ENCODE peak calls at places on chromosomes 12 and 14, in nine cellular contexts. One of them, this sample, is unnamed.

GRCh38 chr14:104135121-104135903 is 3.1 kb upstream of the KIF26A start:
- DNase-seq in GM13976: no peak
- DNase-seq in Calu3: peak
- DNase-seq in Caco-2: peak
- DNase-seq in AG09309: no peak
- DNase-seq in tibial artery: peak
- DNase-seq in lung: no peak
- DNase-seq in omental fat pad: no peak
- DNase-seq in A549: peak
- DNase-seq in this sample: peak

GRCh38 chr12:108614639-108615038 is 16.8 kb upstream of the TMEM119 start:
- DNase-seq in GM13976: no peak
- DNase-seq in Calu3: no peak
- DNase-seq in Caco-2: no peak
- DNase-seq in AG09309: no peak
- DNase-seq in tibial artery: no peak
- DNase-seq in lung: no peak
- DNase-seq in omental fat pad: no peak
- DNase-seq in A549: no peak
- DNase-seq in this sample: no peak

GRCh38 chr14:55814873-55815272 is 234.9 kb downstream of the KTN1 start:
- DNase-seq in GM13976: no peak
- DNase-seq in Calu3: no peak
- DNase-seq in Caco-2: no peak
- DNase-seq in AG09309: no peak
- DNase-seq in tibial artery: no peak
- DNase-seq in lung: no peak
- DNase-seq in omental fat pad: no peak
- DNase-seq in A549: no peak
- DNase-seq in this sample: no peak

GRCh38 chr14:38074754-38075153 is 132.9 kb upstream of the SSTR1 start:
- DNase-seq in GM13976: no peak
- DNase-seq in Calu3: no peak
- DNase-seq in Caco-2: no peak
- DNase-seq in AG09309: no peak
- DNase-seq in tibial artery: no peak
- DNase-seq in lung: no peak
- DNase-seq in omental fat pad: no peak
- DNase-seq in A549: no peak
- DNase-seq in this sample: no peak

GRCh38 chr14:77738559-77739250 is 22.3 kb downstream of the SNW1 start:
- DNase-seq in GM13976: peak
- DNase-seq in Calu3: no peak
- DNase-seq in Caco-2: no peak
- DNase-seq in AG09309: no peak
- DNase-seq in tibial artery: no peak
- DNase-seq in lung: no peak
- DNase-seq in omental fat pad: no peak
- DNase-seq in A549: no peak
- DNase-seq in this sample: peak

GRCh38 chr14:67583711-67584644 is 16.1 kb downstream of the PIGH start:
- DNase-seq in GM13976: peak
- DNase-seq in Calu3: peak
- DNase-seq in Caco-2: peak
- DNase-seq in AG09309: no peak
- DNase-seq in tibial artery: no peak
- DNase-seq in lung: no peak
- DNase-seq in omental fat pad: no peak
- DNase-seq in A549: peak
- DNase-seq in this sample: peak

GRCh38 chr12:87870061-87870460 is 159.1 kb downstream of the C12orf50 start:
- DNase-seq in GM13976: no peak
- DNase-seq in Calu3: no peak
- DNase-seq in Caco-2: no peak
- DNase-seq in AG09309: no peak
- DNase-seq in tibial artery: no peak
- DNase-seq in lung: no peak
- DNase-seq in omental fat pad: no peak
- DNase-seq in A549: no peak
- DNase-seq in this sample: no peak

GRCh38 chr14:84806627-84807026 is 723.3 kb upstream of the FLRT2 start:
- DNase-seq in GM13976: no peak
- DNase-seq in Calu3: no peak
- DNase-seq in Caco-2: no peak
- DNase-seq in AG09309: no peak
- DNase-seq in tibial artery: no peak
- DNase-seq in lung: no peak
- DNase-seq in omental fat pad: no peak
- DNase-seq in A549: no peak
- DNase-seq in this sample: no peak

GRCh38 chr12:101935769-101936741 is 58.7 kb downstream of the DRAM1 start:
- DNase-seq in GM13976: peak
- DNase-seq in Calu3: no peak
- DNase-seq in Caco-2: no peak
- DNase-seq in AG09309: peak
- DNase-seq in tibial artery: peak
- DNase-seq in lung: no peak
- DNase-seq in omental fat pad: no peak
- DNase-seq in A549: no peak
- DNase-seq in this sample: peak

GRCh38 chr12:104519190-104519857 is 62.6 kb downstream of the CHST11 start:
- DNase-seq in GM13976: no peak
- DNase-seq in Calu3: no peak
- DNase-seq in Caco-2: no peak
- DNase-seq in AG09309: no peak
- DNase-seq in tibial artery: no peak
- DNase-seq in lung: no peak
- DNase-seq in omental fat pad: no peak
- DNase-seq in A549: no peak
- DNase-seq in this sample: no peak

GRCh38 chr12:66624806-66625205 is 54.1 kb downstream of the GRIP1 start:
- DNase-seq in GM13976: peak
- DNase-seq in Calu3: no peak
- DNase-seq in Caco-2: no peak
- DNase-seq in AG09309: no peak
- DNase-seq in tibial artery: no peak
- DNase-seq in lung: no peak
- DNase-seq in omental fat pad: no peak
- DNase-seq in A549: no peak
- DNase-seq in this sample: peak

GRCh38 chr14:21041676-21042433 is at the start of gene RNASE7:
- DNase-seq in GM13976: no peak
- DNase-seq in Calu3: no peak
- DNase-seq in Caco-2: no peak
- DNase-seq in AG09309: no peak
- DNase-seq in tibial artery: no peak
- DNase-seq in lung: no peak
- DNase-seq in omental fat pad: no peak
- DNase-seq in A549: no peak
- DNase-seq in this sample: no peak

GRCh38 chr14:104461676-104462443 is 117.7 kb upstream of the C14orf180 start:
- DNase-seq in GM13976: no peak
- DNase-seq in Calu3: no peak
- DNase-seq in Caco-2: no peak
- DNase-seq in AG09309: no peak
- DNase-seq in tibial artery: peak
- DNase-seq in lung: peak
- DNase-seq in omental fat pad: no peak
- DNase-seq in A549: no peak
- DNase-seq in this sample: no peak

GRCh38 chr12:124804011-124804621 is 59.5 kb downstream of the SCARB1 start:
- DNase-seq in GM13976: no peak
- DNase-seq in Calu3: no peak
- DNase-seq in Caco-2: peak
- DNase-seq in AG09309: no peak
- DNase-seq in tibial artery: no peak
- DNase-seq in lung: peak
- DNase-seq in omental fat pad: no peak
- DNase-seq in A549: peak
- DNase-seq in this sample: no peak

GRCh38 chr12:43882578-43883178 is 46.8 kb downstream of the TMEM117 start:
- DNase-seq in GM13976: peak
- DNase-seq in Calu3: peak
- DNase-seq in Caco-2: no peak
- DNase-seq in AG09309: peak
- DNase-seq in tibial artery: no peak
- DNase-seq in lung: no peak
- DNase-seq in omental fat pad: no peak
- DNase-seq in A549: peak
- DNase-seq in this sample: peak

GRCh38 chr12:76768566-76768965 is 4.7 kb downstream of the ZDHHC17 start:
- DNase-seq in GM13976: no peak
- DNase-seq in Calu3: no peak
- DNase-seq in Caco-2: no peak
- DNase-seq in AG09309: no peak
- DNase-seq in tibial artery: no peak
- DNase-seq in lung: no peak
- DNase-seq in omental fat pad: no peak
- DNase-seq in A549: no peak
- DNase-seq in this sample: no peak

GRCh38 chr12:989751-990278 is 1.2 kb upstream of the ERC1 start:
- DNase-seq in GM13976: no peak
- DNase-seq in Calu3: no peak
- DNase-seq in Caco-2: peak
- DNase-seq in AG09309: peak
- DNase-seq in tibial artery: no peak
- DNase-seq in lung: no peak
- DNase-seq in omental fat pad: peak
- DNase-seq in A549: peak
- DNase-seq in this sample: no peak
- TF ChIP-seq CTCF in GM13976: no peak
- TF ChIP-seq CTCF in Calu3: no peak
- TF ChIP-seq CTCF in Caco-2: no peak
- TF ChIP-seq CTCF in AG09309: no peak
- TF ChIP-seq CTCF in tibial artery: peak
- TF ChIP-seq CTCF in lung: no peak
- TF ChIP-seq CTCF in omental fat pad: no peak
- TF ChIP-seq CTCF in A549: no peak
- TF ChIP-seq CTCF in this sample: no peak

GRCh38 chr14:58641509-58641908 is 3.7 kb downstream of the DACT1 start:
- DNase-seq in GM13976: no peak
- DNase-seq in Calu3: no peak
- DNase-seq in Caco-2: no peak
- DNase-seq in AG09309: no peak
- DNase-seq in tibial artery: no peak
- DNase-seq in lung: no peak
- DNase-seq in omental fat pad: no peak
- DNase-seq in A549: no peak
- DNase-seq in this sample: no peak
- TF ChIP-seq CTCF in GM13976: no peak
- TF ChIP-seq CTCF in Calu3: no peak
- TF ChIP-seq CTCF in Caco-2: no peak
- TF ChIP-seq CTCF in AG09309: peak
- TF ChIP-seq CTCF in tibial artery: no peak
- TF ChIP-seq CTCF in lung: no peak
- TF ChIP-seq CTCF in omental fat pad: no peak
- TF ChIP-seq CTCF in A549: no peak
- TF ChIP-seq CTCF in this sample: peak

DNA sequence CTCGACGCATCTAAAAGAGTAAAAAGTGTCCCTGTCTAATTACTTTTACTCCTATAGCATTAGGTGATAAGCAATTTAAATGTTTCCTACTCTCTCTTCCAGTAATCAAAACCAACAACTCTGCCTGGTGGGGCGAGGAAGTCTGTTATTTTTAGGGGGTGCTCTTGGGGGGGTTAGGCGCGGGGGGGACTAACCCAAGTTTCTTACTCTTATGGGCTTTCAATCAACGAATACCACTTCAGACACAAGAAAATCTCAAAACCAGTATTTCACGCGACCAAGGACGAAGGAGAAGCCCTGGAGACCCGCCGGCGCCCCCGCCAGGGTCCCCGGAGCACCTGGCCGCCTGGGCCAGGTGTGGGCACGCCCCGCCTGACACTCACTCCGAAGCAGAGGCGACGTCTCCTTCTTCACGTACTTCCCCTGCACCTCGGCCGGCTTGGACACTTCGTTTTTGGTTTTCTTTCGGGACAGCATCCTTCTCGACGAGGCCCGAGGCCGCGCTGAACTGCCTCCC is 557 bp downstream of the SAV1 start:
- DNase-seq in GM13976: peak
- DNase-seq in Calu3: peak
- DNase-seq in Caco-2: peak
- DNase-seq in AG09309: no peak
- DNase-seq in tibial artery: peak
- DNase-seq in lung: peak
- DNase-seq in omental fat pad: no peak
- DNase-seq in A549: no peak
- DNase-seq in this sample: peak
- TF ChIP-seq CTCF in GM13976: no peak
- TF ChIP-seq CTCF in Calu3: no peak
- TF ChIP-seq CTCF in Caco-2: no peak
- TF ChIP-seq CTCF in AG09309: no peak
- TF ChIP-seq CTCF in tibial artery: no peak
- TF ChIP-seq CTCF in lung: no peak
- TF ChIP-seq CTCF in omental fat pad: no peak
- TF ChIP-seq CTCF in A549: no peak
- TF ChIP-seq CTCF in this sample: no peak

GRCh38 chr12:121915841-121916321 is 2.5 kb upstream of the CFAP251 start:
- DNase-seq in GM13976: no peak
- DNase-seq in Calu3: no peak
- DNase-seq in Caco-2: no peak
- DNase-seq in AG09309: no peak
- DNase-seq in tibial artery: no peak
- DNase-seq in lung: no peak
- DNase-seq in omental fat pad: no peak
- DNase-seq in A549: no peak
- DNase-seq in this sample: no peak

GRCh38 chr12:121917950-121918678 is at the start of gene CFAP251:
- DNase-seq in GM13976: peak
- DNase-seq in Calu3: peak
- DNase-seq in Caco-2: peak
- DNase-seq in AG09309: no peak
- DNase-seq in tibial artery: peak
- DNase-seq in lung: peak
- DNase-seq in omental fat pad: peak
- DNase-seq in A549: no peak
- DNase-seq in this sample: peak

GRCh38 chr12:121921106-121921505 is 2.7 kb downstream of the CFAP251 start:
- DNase-seq in GM13976: no peak
- DNase-seq in Calu3: no peak
- DNase-seq in Caco-2: no peak
- DNase-seq in AG09309: no peak
- DNase-seq in tibial artery: no peak
- DNase-seq in lung: no peak
- DNase-seq in omental fat pad: no peak
- DNase-seq in A549: no peak
- DNase-seq in this sample: no peak

GRCh38 chr12:121916719-121917118 is 1.7 kb upstream of the CFAP251 start:
- DNase-seq in GM13976: no peak
- DNase-seq in Calu3: peak
- DNase-seq in Caco-2: no peak
- DNase-seq in AG09309: no peak
- DNase-seq in tibial artery: no peak
- DNase-seq in lung: no peak
- DNase-seq in omental fat pad: no peak
- DNase-seq in A549: no peak
- DNase-seq in this sample: peak

DNA sequence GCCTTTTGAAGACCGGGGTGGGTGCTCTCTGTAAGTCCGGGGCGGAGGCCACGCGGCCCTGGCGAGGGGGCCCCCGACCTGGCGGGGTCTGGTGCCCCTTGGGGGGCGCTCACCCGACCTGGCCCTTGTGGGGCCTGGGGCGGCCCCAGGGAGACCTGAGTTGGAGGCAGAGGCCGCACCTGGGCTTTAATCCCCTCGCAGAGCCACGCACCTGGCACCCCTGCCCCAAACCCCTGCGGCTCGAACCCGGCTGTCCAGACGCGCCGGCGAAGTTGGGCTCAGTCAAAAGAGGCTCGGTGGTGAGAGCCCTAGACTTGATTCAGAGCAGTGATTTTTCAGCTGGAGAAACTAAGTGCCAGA is 267 bp downstream of the CFAP251 start:
- DNase-seq in GM13976: no peak
- DNase-seq in Calu3: no peak
- DNase-seq in Caco-2: no peak
- DNase-seq in AG09309: no peak
- DNase-seq in tibial artery: no peak
- DNase-seq in lung: no peak
- DNase-seq in omental fat pad: no peak
- DNase-seq in A549: no peak
- DNase-seq in this sample: no peak
- TF ChIP-seq CTCF in GM13976: no peak
- TF ChIP-seq CTCF in Calu3: no peak
- TF ChIP-seq CTCF in Caco-2: no peak
- TF ChIP-seq CTCF in AG09309: no peak
- TF ChIP-seq CTCF in tibial artery: no peak
- TF ChIP-seq CTCF in lung: no peak
- TF ChIP-seq CTCF in omental fat pad: no peak
- TF ChIP-seq CTCF in A549: no peak
- TF ChIP-seq CTCF in this sample: no peak